ENCODE peak calls at places on chromosome 4, in four cellular contexts. One of them, this sample, is unnamed.

GRCh38 chr4:94127707-94128328 is 79.8 kb upstream of the SMARCAD1 start:
- DNase-seq in A549: peak
- DNase-seq in K562: peak
- DNase-seq in HepG2: peak
- DNase-seq in this sample: no peak

GRCh38 chr4:26385690-26386089 is 64.9 kb downstream of the RBPJ start:
- DNase-seq in A549: no peak
- DNase-seq in K562: no peak
- DNase-seq in HepG2: no peak
- DNase-seq in this sample: no peak

GRCh38 chr4:177473991-177474390 is 31.8 kb upstream of the AGA start:
- DNase-seq in A549: no peak
- DNase-seq in K562: no peak
- DNase-seq in HepG2: no peak
- DNase-seq in this sample: no peak

GRCh38 chr4:186554485-186554884 is 882 bp downstream of the MTNR1A start:
- DNase-seq in A549: peak
- DNase-seq in K562: no peak
- DNase-seq in HepG2: peak
- DNase-seq in this sample: peak

GRCh38 chr4:40305329-40306193 is 29.6 kb upstream of the CHRNA9 start:
- DNase-seq in A549: no peak
- DNase-seq in K562: no peak
- DNase-seq in HepG2: no peak
- DNase-seq in this sample: no peak

GRCh38 chr4:100938698-100939097 is 408.6 kb downstream of the PPP3CA start:
- DNase-seq in A549: no peak
- DNase-seq in K562: no peak
- DNase-seq in HepG2: no peak
- DNase-seq in this sample: no peak

GRCh38 chr4:2080429-2081300 is 21.5 kb downstream of the NAT8L start:
- DNase-seq in A549: no peak
- DNase-seq in K562: no peak
- DNase-seq in HepG2: no peak
- DNase-seq in this sample: no peak

GRCh38 chr4:121053601-121054143 is 18.7 kb downstream of the NDNF start:
- DNase-seq in A549: no peak
- DNase-seq in K562: no peak
- DNase-seq in HepG2: no peak
- DNase-seq in this sample: no peak

GRCh38 chr4:89305712-89306437 is 1.7 kb downstream of the GPRIN3 start:
- DNase-seq in A549: no peak
- DNase-seq in K562: no peak
- DNase-seq in HepG2: no peak
- DNase-seq in this sample: no peak

GRCh38 chr4:55078987-55079386 is 46.4 kb downstream of the KDR start:
- DNase-seq in A549: no peak
- DNase-seq in K562: no peak
- DNase-seq in HepG2: no peak
- DNase-seq in this sample: no peak

GRCh38 chr4:83174844-83175414 is 60.4 kb upstream of the PLAC8 start:
- DNase-seq in A549: no peak
- DNase-seq in K562: no peak
- DNase-seq in HepG2: no peak
- DNase-seq in this sample: no peak

GRCh38 chr4:155999743-156000142 is 46.1 kb upstream of the CTSO start:
- DNase-seq in A549: no peak
- DNase-seq in K562: no peak
- DNase-seq in HepG2: no peak
- DNase-seq in this sample: peak

GRCh38 chr4:100795581-100795980 is 277.8 kb upstream of the EMCN start:
- DNase-seq in A549: no peak
- DNase-seq in K562: no peak
- DNase-seq in HepG2: no peak
- DNase-seq in this sample: no peak

GRCh38 chr4:73726000-73726399 is 14.4 kb upstream of the CXCL8 start:
- DNase-seq in A549: peak
- DNase-seq in K562: no peak
- DNase-seq in HepG2: no peak
- DNase-seq in this sample: no peak

GRCh38 chr4:3241905-3242304 is 7.1 kb upstream of the MSANTD1 start:
- DNase-seq in A549: no peak
- DNase-seq in K562: peak
- DNase-seq in HepG2: no peak
- DNase-seq in this sample: no peak

GRCh38 chr4:165974647-165975335 is 101.8 kb downstream of the TLL1 start:
- DNase-seq in A549: no peak
- DNase-seq in K562: no peak
- DNase-seq in HepG2: no peak
- DNase-seq in this sample: no peak

GRCh38 chr4:152193059-152193458 is 342.8 kb downstream of the FBXW7 start:
- DNase-seq in A549: no peak
- DNase-seq in K562: no peak
- DNase-seq in HepG2: no peak
- DNase-seq in this sample: no peak

GRCh38 chr4:164252286-164252685 is 501.6 kb upstream of the SMIM31 start:
- DNase-seq in A549: no peak
- DNase-seq in K562: no peak
- DNase-seq in HepG2: no peak
- DNase-seq in this sample: peak

GRCh38 chr4:2269618-2270163 is 7.8 kb upstream of the MXD4 start:
- DNase-seq in A549: no peak
- DNase-seq in K562: no peak
- DNase-seq in HepG2: no peak
- DNase-seq in this sample: no peak

GRCh38 chr4:53717064-53717549 is 125.8 kb upstream of the LNX1 start:
- DNase-seq in A549: no peak
- DNase-seq in K562: no peak
- DNase-seq in HepG2: no peak
- DNase-seq in this sample: no peak

GRCh38 chr4:92953462-92953861 is 649.7 kb downstream of the GRID2 start:
- DNase-seq in A549: no peak
- DNase-seq in K562: no peak
- DNase-seq in HepG2: no peak
- DNase-seq in this sample: no peak

GRCh38 chr4:145153181-145153903 is 27.0 kb downstream of the OTUD4 start:
- DNase-seq in A549: no peak
- DNase-seq in K562: no peak
- DNase-seq in HepG2: no peak
- DNase-seq in this sample: no peak

GRCh38 chr4:121049072-121049599 is 23.2 kb downstream of the NDNF start:
- DNase-seq in A549: no peak
- DNase-seq in K562: no peak
- DNase-seq in HepG2: no peak
- DNase-seq in this sample: no peak

GRCh38 chr4:99507762-99508161 is 3.1 kb upstream of the C4orf17 start:
- DNase-seq in A549: no peak
- DNase-seq in K562: no peak
- DNase-seq in HepG2: no peak
- DNase-seq in this sample: no peak

GRCh38 chr4:31259119-31259518 is 539.0 kb downstream of the PCDH7 start:
- DNase-seq in A549: no peak
- DNase-seq in K562: no peak
- DNase-seq in HepG2: no peak
- DNase-seq in this sample: no peak

GRCh38 chr4:68267433-68267944 is 22.0 kb upstream of the TMPRSS11B start:
- DNase-seq in A549: no peak
- DNase-seq in K562: no peak
- DNase-seq in HepG2: peak
- DNase-seq in this sample: no peak

GRCh38 chr4:186758929-186759682 is 35.5 kb upstream of the FAT1 start:
- DNase-seq in A549: no peak
- DNase-seq in K562: peak
- DNase-seq in HepG2: no peak
- DNase-seq in this sample: no peak

GRCh38 chr4:4574792-4575191 is 32.9 kb upstream of the STX18 start:
- DNase-seq in A549: no peak
- DNase-seq in K562: no peak
- DNase-seq in HepG2: no peak
- DNase-seq in this sample: no peak

DNA sequence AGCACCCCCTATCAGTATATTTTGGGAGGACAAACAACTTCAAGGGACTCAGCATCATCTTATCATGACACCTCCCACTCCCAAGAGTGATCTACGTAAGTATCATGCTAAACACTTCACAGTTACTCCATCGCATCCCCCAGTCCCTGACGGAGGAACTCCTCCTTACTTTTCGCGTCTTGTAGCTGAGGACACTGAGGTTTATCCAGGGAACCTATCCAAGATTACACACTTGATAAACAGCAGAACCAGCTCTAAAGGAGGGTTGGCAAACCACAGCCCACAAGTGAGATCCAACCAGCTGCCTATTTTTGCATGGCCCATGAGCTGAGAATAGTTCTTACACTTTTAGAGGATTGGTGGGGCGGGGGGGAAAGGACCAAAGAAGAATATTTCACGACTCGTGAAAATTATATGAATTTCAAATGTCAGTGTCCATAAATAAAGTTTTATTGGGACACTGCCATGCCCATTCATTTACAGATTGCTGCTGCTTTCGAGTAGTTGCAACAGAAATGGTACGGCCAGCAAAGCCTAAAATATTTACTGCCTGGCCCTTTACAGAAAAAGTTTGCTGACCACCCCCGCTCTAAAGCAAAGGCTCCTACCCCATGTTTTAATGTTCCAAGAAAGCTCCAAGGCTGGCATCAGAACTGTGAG is 47.8 kb downstream of the SEPSECS start:
- DNase-seq in A549: no peak
- DNase-seq in K562: no peak
- DNase-seq in HepG2: no peak
- DNase-seq in this sample: no peak
- TF ChIP-seq HMGXB4 in A549: no peak
- TF ChIP-seq HMGXB4 in K562: no peak
- TF ChIP-seq HMGXB4 in HepG2: no peak
- TF ChIP-seq HMGXB4 in this sample: no peak

GRCh38 chr4:109816082-109816442 is 500 bp downstream of the GAR1 start:
- DNase-seq in A549: no peak
- DNase-seq in K562: peak
- DNase-seq in HepG2: no peak
- DNase-seq in this sample: no peak
- TF ChIP-seq HMGXB4 in A549: no peak
- TF ChIP-seq HMGXB4 in K562: no peak
- TF ChIP-seq HMGXB4 in HepG2: no peak
- TF ChIP-seq HMGXB4 in this sample: no peak

DNA sequence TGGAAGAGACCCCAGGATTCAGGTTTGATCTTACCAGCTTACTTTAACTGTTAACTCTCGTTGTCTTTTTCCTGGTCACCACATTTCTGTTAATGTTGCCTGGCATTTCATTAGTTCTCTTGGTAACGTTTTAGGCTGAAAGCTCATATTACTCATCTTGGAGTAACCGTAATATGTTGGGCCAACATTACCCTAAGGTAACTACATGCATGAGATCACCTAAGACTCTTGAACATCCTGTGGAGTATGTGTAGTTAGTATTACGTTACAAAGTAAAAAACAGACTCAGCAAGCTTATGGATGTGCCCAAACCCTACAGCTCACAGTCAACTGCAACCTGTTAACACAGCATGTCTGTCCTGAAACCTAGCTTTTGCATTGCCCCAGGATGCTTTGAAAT is 203.3 kb upstream of the HS3ST1 start:
- DNase-seq in A549: no peak
- DNase-seq in K562: no peak
- DNase-seq in HepG2: no peak
- DNase-seq in this sample: no peak
- TF ChIP-seq HMGXB4 in A549: no peak
- TF ChIP-seq HMGXB4 in K562: no peak
- TF ChIP-seq HMGXB4 in HepG2: no peak
- TF ChIP-seq HMGXB4 in this sample: no peak

DNA sequence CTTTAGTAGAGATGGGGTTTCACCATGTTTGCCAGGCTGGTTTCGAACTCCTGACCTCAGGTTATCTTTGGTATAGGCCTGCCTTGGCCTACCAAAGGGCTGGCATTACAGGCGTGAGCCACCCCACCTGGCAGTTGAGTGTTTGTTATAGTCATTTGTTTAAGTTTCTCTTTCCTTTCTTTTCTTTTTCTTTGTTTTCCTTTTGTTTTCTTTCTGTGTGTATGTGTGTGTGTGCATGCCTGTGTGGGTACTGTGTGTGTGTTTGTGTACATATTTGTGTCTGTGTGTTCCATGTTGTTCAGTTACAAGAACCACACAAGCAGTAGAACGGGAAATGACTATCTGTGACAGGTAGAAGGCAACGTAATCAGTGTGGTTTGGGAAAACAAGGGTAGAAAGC is 624.9 kb downstream of the FSTL5 start:
- DNase-seq in A549: no peak
- DNase-seq in K562: no peak
- DNase-seq in HepG2: no peak
- DNase-seq in this sample: no peak
- TF ChIP-seq HMGXB4 in A549: no peak
- TF ChIP-seq HMGXB4 in K562: no peak
- TF ChIP-seq HMGXB4 in HepG2: no peak
- TF ChIP-seq HMGXB4 in this sample: no peak

GRCh38 chr4:184355111-184355604 is 119.2 kb downstream of the IRF2 start:
- DNase-seq in A549: no peak
- DNase-seq in K562: peak
- DNase-seq in HepG2: peak
- DNase-seq in this sample: no peak
- TF ChIP-seq HMGXB4 in A549: no peak
- TF ChIP-seq HMGXB4 in K562: no peak
- TF ChIP-seq HMGXB4 in HepG2: no peak
- TF ChIP-seq HMGXB4 in this sample: no peak

DNA sequence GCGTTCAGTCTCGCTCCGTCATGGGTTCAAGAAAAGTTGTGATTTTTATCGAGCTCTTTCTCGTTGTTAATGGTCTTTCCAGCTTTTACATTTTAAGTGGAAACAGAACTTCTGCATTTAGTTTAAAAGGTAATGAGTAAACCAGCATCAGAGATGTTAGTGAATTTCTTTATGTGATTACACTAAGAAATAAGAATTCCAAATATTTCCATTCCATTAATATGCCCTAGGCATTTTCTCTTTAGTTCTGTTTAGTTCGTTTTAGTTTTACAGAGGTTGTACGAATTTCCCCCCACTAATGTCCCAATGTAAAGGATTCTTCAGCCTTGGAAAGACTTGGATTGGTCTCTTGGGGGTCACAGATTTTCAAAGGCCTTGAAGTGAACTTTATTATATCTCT is 15.5 kb downstream of the MRPL1 start:
- DNase-seq in A549: no peak
- DNase-seq in K562: no peak
- DNase-seq in HepG2: no peak
- DNase-seq in this sample: no peak
- TF ChIP-seq HMGXB4 in A549: no peak
- TF ChIP-seq HMGXB4 in K562: no peak
- TF ChIP-seq HMGXB4 in HepG2: no peak
- TF ChIP-seq HMGXB4 in this sample: no peak

GRCh38 chr4:102759835-102760644 is 728 bp downstream of the MANBA start:
- DNase-seq in A549: peak
- DNase-seq in K562: peak
- DNase-seq in HepG2: peak
- DNase-seq in this sample: no peak
- TF ChIP-seq HMGXB4 in A549: no peak
- TF ChIP-seq HMGXB4 in K562: no peak
- TF ChIP-seq HMGXB4 in HepG2: no peak
- TF ChIP-seq HMGXB4 in this sample: no peak